ENCODE peak calls at places on chromosomes 5 and 9, in nine cellular contexts. T, X, D, I, Y, Z, E, S and P are unnamed samples.
A peak's percentile ranks its signal among the peaks of the same experiment; 100 is the strongest.

GRCh38 chr9:91186311-91187101 is 175.2 kb downstream of the AUH start:
- DNase-seq in I (no peak), Y (no peak), X (no peak), E (no peak), S (no peak), Z (peak; percentile 63), D (no peak), T (no peak), P (no peak)

GRCh38 chr5:61182449-61182848 is 20.2 kb upstream of the SMIM15 start:
- DNase-seq in S (no peak), D (no peak), X (peak; percentile 21), I (no peak), T (no peak), E (no peak), Y (no peak), Z (peak; percentile 4), P (peak; percentile 20)

GRCh38 chr5:162068931-162069330 is 1.4 kb downstream of the GABRG2 start:
- DNase-seq in T (no peak), Y (no peak), X (no peak), Z (no peak), E (no peak), S (no peak), I (no peak), D (no peak), P (no peak)

GRCh38 chr5:131579917-131580671 is 54.9 kb downstream of the RAPGEF6 start:
- DNase-seq in X (no peak), S (no peak), I (no peak), D (no peak), Y (no peak), Z (no peak), T (no peak), E (no peak), P (no peak)

GRCh38 chr5:93604119-93604963 is 21.3 kb downstream of the NR2F1 start:
- DNase-seq in T (no peak), D (no peak), E (no peak), Z (peak; percentile 67), S (no peak), X (no peak), Y (no peak), I (no peak), P (peak; percentile 73)

GRCh38 chr5:44809956-44810276 is 1.2 kb downstream of the MRPS30 start:
- DNase-seq in X (peak; percentile 10), I (no peak), Y (no peak), E (no peak), T (no peak), D (no peak), Z (no peak), S (no peak), P (peak; percentile 2)

GRCh38 chr9:3912817-3913216 is 387.0 kb upstream of the RFX3 start:
- DNase-seq in S (no peak), Y (no peak), T (no peak), D (no peak), X (no peak), E (no peak), I (no peak), Z (peak; percentile 23), P (peak; percentile 79)

GRCh38 chr5:63686938-63687337 is 275.3 kb downstream of the HTR1A start:
- DNase-seq in S (no peak), T (no peak), D (no peak), X (no peak), Y (no peak), E (no peak), Z (no peak), I (no peak), P (no peak)

GRCh38 chr5:150152636-150153462 is 2.8 kb downstream of the PDGFRB start:
- DNase-seq in X (no peak), S (no peak), D (no peak), T (no peak), E (no peak), I (no peak), Y (no peak), Z (peak; percentile 78), P (peak; percentile 63)

GRCh38 chr5:150154618-150155134 is 969 bp downstream of the PDGFRB start:
- DNase-seq in D (no peak), T (no peak), Z (no peak), X (no peak), E (no peak), I (no peak), Y (no peak), S (no peak), P (peak; percentile 50)

GRCh38 chr5:150153483-150153882 is 2.2 kb downstream of the PDGFRB start:
- DNase-seq in Z (peak; percentile 16), Y (no peak), D (no peak), I (no peak), X (no peak), T (no peak), S (no peak), E (no peak), P (no peak)

GRCh38 chr5:150155258-150156032 is at the start of gene PDGFRB:
- DNase-seq in Z (peak; percentile 89), D (no peak), Y (peak; percentile 97), X (peak; percentile 20), T (peak; percentile 28), E (peak; percentile 24), I (peak; percentile 32), S (peak; percentile 70), P (peak; percentile 84)

DNA sequence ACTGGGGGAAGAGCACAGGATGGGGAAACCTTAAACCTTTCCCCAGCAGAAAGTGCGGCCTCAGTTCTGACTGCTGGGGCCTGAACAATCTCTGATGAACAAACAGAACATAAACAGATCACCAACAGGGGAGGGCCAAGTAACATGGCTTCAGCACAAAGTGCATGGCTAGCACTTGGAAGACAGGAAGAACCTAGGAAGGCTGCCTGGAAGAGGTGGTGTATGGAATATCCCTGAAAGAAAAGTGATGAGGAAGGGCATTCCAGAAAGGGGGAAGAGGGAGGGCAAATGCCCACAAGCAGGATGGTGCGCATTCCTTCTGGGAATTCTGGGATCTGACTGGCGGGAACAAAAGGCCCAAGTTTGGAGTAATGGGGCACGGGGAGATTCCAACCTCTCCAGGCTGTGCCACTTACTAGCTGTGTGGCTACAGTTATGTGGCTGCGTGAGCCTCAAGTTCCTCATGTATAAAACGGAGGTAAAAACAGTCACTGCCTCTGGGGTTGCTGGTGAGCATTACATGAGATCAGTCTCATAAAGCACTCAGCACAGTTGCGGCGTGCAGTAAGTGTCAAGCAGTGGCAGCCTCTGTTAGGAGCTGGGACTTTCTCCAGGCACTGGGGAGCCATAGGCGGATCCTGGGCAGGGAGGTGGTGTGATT is 1.6 kb downstream of the PDGFRB start:
- DNase-seq in T (peak; percentile 48), X (no peak), E (no peak), D (no peak), S (no peak), Z (peak; percentile 80), Y (peak; percentile 60), I (no peak), P (peak; percentile 82)
- H3K4me3 ChIP-seq in T (no peak overlapping the region), X (no peak overlapping the region), E (no peak overlapping the region), D (peak overlapping the region; percentile 91), S (peak overlapping the region; percentile 54), Z (peak overlapping the region; percentile 76), Y (peak overlapping the region; percentile 71), I (no peak overlapping the region), P (peak overlapping the region; percentile 76)

DNA sequence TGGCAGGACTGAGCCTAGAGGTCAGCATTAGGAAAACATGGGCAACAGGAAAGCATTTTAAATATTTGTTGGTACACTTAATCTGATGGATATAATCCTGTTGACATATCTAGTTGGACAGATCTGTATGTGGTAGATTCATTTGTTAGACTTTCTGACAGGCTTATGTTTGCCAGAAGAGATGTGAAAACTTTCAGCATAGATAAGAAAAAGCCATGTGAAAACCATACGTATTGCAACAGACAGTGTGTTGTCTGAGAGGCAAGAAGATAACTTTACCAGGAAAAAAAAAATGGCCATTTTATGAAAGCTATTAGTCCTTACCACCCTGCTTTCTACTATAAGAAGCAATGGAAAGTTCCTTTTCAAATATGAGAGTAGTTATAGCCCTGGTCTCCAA is 1902.2 kb upstream of the C9orf72 start:
- DNase-seq in X (no peak), S (no peak), D (no peak), Y (no peak), E (no peak), Z (no peak), I (no peak), T (no peak), P (peak; percentile 1)
- TF ChIP-seq CTCF in X (no peak), S (no peak), D (no peak), Y (no peak), E (no peak), Z (no peak), I (no peak), T (no peak), P (no peak)

GRCh38 chr5:4246447-4246846 is 650.8 kb downstream of the IRX1 start:
- DNase-seq in I (no peak), S (no peak), E (no peak), X (no peak), Z (no peak), D (no peak), Y (no peak), T (no peak), P (no peak)

GRCh38 chr5:4245511-4245910 is 649.9 kb downstream of the IRX1 start:
- DNase-seq in D (no peak), I (no peak), S (no peak), Z (no peak), Y (no peak), X (no peak), E (no peak), T (no peak), P (no peak)

GRCh38 chr5:4254736-4255135 is 659.1 kb downstream of the IRX1 start:
- DNase-seq in Y (no peak), I (no peak), D (no peak), Z (no peak), S (no peak), E (no peak), T (no peak), X (no peak), P (no peak)

GRCh38 chr5:4252322-4252721 is 656.7 kb downstream of the IRX1 start:
- DNase-seq in Z (no peak), D (no peak), Y (no peak), S (peak; percentile 59), E (no peak), T (no peak), X (no peak), I (no peak), P (no peak)

DNA sequence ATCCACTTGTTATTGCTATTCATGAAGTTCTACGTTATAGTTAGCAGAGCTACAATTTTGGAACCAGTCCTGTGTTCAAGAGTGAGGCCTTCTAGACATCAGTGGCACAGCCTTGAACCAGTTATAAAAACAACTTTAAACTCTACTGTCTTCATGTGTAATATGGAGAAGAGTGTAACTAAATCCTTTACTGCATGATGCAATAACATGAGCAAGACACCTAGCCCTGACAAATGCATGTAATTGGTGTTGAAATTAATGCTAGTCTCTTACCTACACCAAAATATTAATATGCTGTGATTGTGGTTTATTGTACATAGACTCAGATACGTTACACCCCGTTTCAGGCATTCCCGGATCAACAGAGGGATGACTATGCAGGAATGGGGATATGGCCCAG is 654.6 kb downstream of the IRX1 start:
- DNase-seq in Z (no peak), T (no peak), E (no peak), S (no peak), D (no peak), Y (no peak), I (no peak), X (no peak), P (no peak)
- H3K4me3 ChIP-seq in Z (no peak overlapping the region), T (no peak overlapping the region), E (no peak overlapping the region), S (no peak overlapping the region), D (no peak overlapping the region), Y (no peak overlapping the region), I (no peak overlapping the region), X (no peak overlapping the region), P (no peak overlapping the region)

DNA sequence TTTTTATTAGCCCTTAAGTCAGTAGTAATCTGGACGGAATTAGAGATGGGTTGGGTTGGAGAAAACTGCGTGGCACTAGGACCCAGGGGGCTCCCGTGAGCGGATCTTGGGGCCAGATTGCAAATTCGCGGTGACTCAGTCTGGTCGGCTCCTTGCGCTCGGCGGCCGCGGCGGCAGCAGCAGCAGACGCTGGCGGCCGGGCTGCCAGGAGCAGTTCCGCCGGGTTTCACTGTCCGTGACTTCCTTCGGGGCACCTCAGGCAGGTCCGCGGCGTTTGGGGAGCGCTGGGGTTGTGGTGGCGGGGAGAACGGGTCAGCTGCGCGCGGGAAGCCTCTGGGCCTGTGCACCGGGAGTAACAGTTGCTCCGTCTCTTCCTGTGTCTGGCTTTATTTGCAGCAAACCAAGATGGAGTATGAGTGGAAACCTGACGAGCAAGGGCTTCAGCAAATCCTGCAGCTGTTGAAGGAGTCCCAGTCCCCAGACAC is 31.6 kb downstream of the TNPO1 start:
- DNase-seq in E (peak; percentile 90), D (peak; percentile 85), Z (peak; percentile 93), S (peak; percentile 92), I (peak; percentile 88), Y (peak; percentile 88), X (peak; percentile 93), T (peak; percentile 92), P (peak; percentile 94)
- TF ChIP-seq CTCF in E (no peak), D (no peak), Z (no peak), S (peak; percentile 37), I (no peak), Y (no peak), X (no peak), T (no peak), P (no peak)